ENCODE peak calls at places on chromosome 17, in four cellular contexts. One of them, this sample, is unnamed.

GRCh38 chr17:72976971-72977767 is 115.3 kb downstream of the SLC39A11 start:
- DNase-seq in ascending aorta: no peak
- DNase-seq in esophagus muscularis mucosa: no peak
- DNase-seq in astrocyte of the spinal cord: peak
- DNase-seq in this sample: peak

GRCh38 chr17:21042434-21043295 is at the start of gene USP22:
- DNase-seq in astrocyte of the spinal cord: no peak
- DNase-seq in ascending aorta: peak
- DNase-seq in esophagus muscularis mucosa: no peak
- DNase-seq in this sample: peak

GRCh38 chr17:73396429-73397277 is 84.9 kb upstream of the CDC42EP4 start:
- DNase-seq in ascending aorta: no peak
- DNase-seq in esophagus muscularis mucosa: no peak
- DNase-seq in astrocyte of the spinal cord: peak
- DNase-seq in this sample: no peak

GRCh38 chr17:49341356-49341755 is 20.7 kb downstream of the ZNF652 start:
- DNase-seq in esophagus muscularis mucosa: no peak
- DNase-seq in astrocyte of the spinal cord: no peak
- DNase-seq in ascending aorta: no peak
- DNase-seq in this sample: no peak

GRCh38 chr17:57456622-57457021 is 200.3 kb downstream of the MSI2 start:
- DNase-seq in astrocyte of the spinal cord: no peak
- DNase-seq in esophagus muscularis mucosa: no peak
- DNase-seq in ascending aorta: no peak
- DNase-seq in this sample: no peak

GRCh38 chr17:74606050-74606449 is 14.0 kb upstream of the CD300LD start:
- DNase-seq in ascending aorta: no peak
- DNase-seq in astrocyte of the spinal cord: no peak
- DNase-seq in esophagus muscularis mucosa: no peak
- DNase-seq in this sample: no peak

GRCh38 chr17:49036270-49036626 is 39.1 kb downstream of the IGF2BP1 start:
- DNase-seq in esophagus muscularis mucosa: no peak
- DNase-seq in astrocyte of the spinal cord: no peak
- DNase-seq in ascending aorta: no peak
- DNase-seq in this sample: no peak

GRCh38 chr17:60743812-60744211 is 66.2 kb downstream of the BCAS3 start:
- DNase-seq in esophagus muscularis mucosa: no peak
- DNase-seq in astrocyte of the spinal cord: peak
- DNase-seq in ascending aorta: no peak
- DNase-seq in this sample: no peak

GRCh38 chr17:44204453-44204882 is 4.8 kb upstream of the ATXN7L3 start:
- DNase-seq in esophagus muscularis mucosa: no peak
- DNase-seq in ascending aorta: no peak
- DNase-seq in astrocyte of the spinal cord: peak
- DNase-seq in this sample: no peak

GRCh38 chr17:75404223-75404738 is 1.2 kb downstream of the GRB2 start:
- DNase-seq in ascending aorta: no peak
- DNase-seq in esophagus muscularis mucosa: no peak
- DNase-seq in astrocyte of the spinal cord: peak
- DNase-seq in this sample: peak

GRCh38 chr17:1769826-1770477 is 8.1 kb downstream of the SERPINF1 start:
- DNase-seq in ascending aorta: no peak
- DNase-seq in esophagus muscularis mucosa: no peak
- DNase-seq in astrocyte of the spinal cord: peak
- DNase-seq in this sample: no peak

GRCh38 chr17:6297960-6298359 is 137.0 kb downstream of the AIPL1 start:
- DNase-seq in ascending aorta: no peak
- DNase-seq in astrocyte of the spinal cord: no peak
- DNase-seq in esophagus muscularis mucosa: no peak
- DNase-seq in this sample: no peak

GRCh38 chr17:77909816-77910215 is 48.7 kb upstream of the TNRC6C start:
- DNase-seq in ascending aorta: no peak
- DNase-seq in esophagus muscularis mucosa: no peak
- DNase-seq in astrocyte of the spinal cord: no peak
- DNase-seq in this sample: no peak

GRCh38 chr17:68423251-68423650 is 34.0 kb downstream of the WIPI1 start:
- DNase-seq in astrocyte of the spinal cord: no peak
- DNase-seq in ascending aorta: no peak
- DNase-seq in esophagus muscularis mucosa: peak
- DNase-seq in this sample: no peak

GRCh38 chr17:28347261-28347891 is 10.0 kb downstream of the POLDIP2 start:
- DNase-seq in esophagus muscularis mucosa: no peak
- DNase-seq in ascending aorta: no peak
- DNase-seq in astrocyte of the spinal cord: peak
- DNase-seq in this sample: no peak

GRCh38 chr17:2062571-2063183 is 7.8 kb downstream of the HIC1 start:
- DNase-seq in astrocyte of the spinal cord: peak
- DNase-seq in esophagus muscularis mucosa: peak
- DNase-seq in ascending aorta: no peak
- DNase-seq in this sample: no peak

GRCh38 chr17:7393613-7394451 is 493 bp downstream of the PLSCR3 start:
- DNase-seq in astrocyte of the spinal cord: no peak
- DNase-seq in ascending aorta: no peak
- DNase-seq in esophagus muscularis mucosa: no peak
- DNase-seq in this sample: no peak

GRCh38 chr17:72788950-72789585 is 303.4 kb downstream of the SLC39A11 start:
- DNase-seq in astrocyte of the spinal cord: peak
- DNase-seq in ascending aorta: no peak
- DNase-seq in esophagus muscularis mucosa: no peak
- DNase-seq in this sample: no peak

GRCh38 chr17:31829649-31830048 is 29.4 kb downstream of the COPRS start:
- DNase-seq in esophagus muscularis mucosa: no peak
- DNase-seq in ascending aorta: no peak
- DNase-seq in astrocyte of the spinal cord: no peak
- DNase-seq in this sample: no peak

GRCh38 chr17:14304222-14304844 is 3.5 kb downstream of the HS3ST3B1 start:
- DNase-seq in esophagus muscularis mucosa: no peak
- DNase-seq in astrocyte of the spinal cord: peak
- DNase-seq in ascending aorta: no peak
- DNase-seq in this sample: no peak

GRCh38 chr17:67514998-67515397 is 137.9 kb downstream of the PITPNC1 start:
- DNase-seq in ascending aorta: no peak
- DNase-seq in esophagus muscularis mucosa: no peak
- DNase-seq in astrocyte of the spinal cord: no peak
- DNase-seq in this sample: no peak

GRCh38 chr17:17599965-17600364 is 8.5 kb upstream of the PEMT start:
- DNase-seq in astrocyte of the spinal cord: no peak
- DNase-seq in esophagus muscularis mucosa: no peak
- DNase-seq in ascending aorta: no peak
- DNase-seq in this sample: no peak

GRCh38 chr17:18319604-18320256 is 4.6 kb downstream of the SMCR8 start:
- DNase-seq in ascending aorta: no peak
- DNase-seq in astrocyte of the spinal cord: peak
- DNase-seq in esophagus muscularis mucosa: no peak
- DNase-seq in this sample: no peak

GRCh38 chr17:20172378-20172775 is 163.2 kb downstream of the SPECC1 start:
- DNase-seq in ascending aorta: no peak
- DNase-seq in esophagus muscularis mucosa: no peak
- DNase-seq in astrocyte of the spinal cord: no peak
- DNase-seq in this sample: no peak

GRCh38 chr17:9845306-9845705 is 19.6 kb downstream of the GLP2R start:
- DNase-seq in astrocyte of the spinal cord: peak
- DNase-seq in ascending aorta: no peak
- DNase-seq in esophagus muscularis mucosa: no peak
- DNase-seq in this sample: no peak

GRCh38 chr17:19805006-19805405 is 56.9 kb upstream of the ALDH3A1 start:
- DNase-seq in esophagus muscularis mucosa: no peak
- DNase-seq in ascending aorta: no peak
- DNase-seq in astrocyte of the spinal cord: no peak
- DNase-seq in this sample: no peak

GRCh38 chr17:50830298-50830697 is 5.1 kb upstream of the WFIKKN2 start:
- DNase-seq in esophagus muscularis mucosa: no peak
- DNase-seq in astrocyte of the spinal cord: peak
- DNase-seq in ascending aorta: no peak
- DNase-seq in this sample: no peak

GRCh38 chr17:71900830-71901229 is 220.0 kb upstream of the SOX9 start:
- DNase-seq in esophagus muscularis mucosa: no peak
- DNase-seq in ascending aorta: no peak
- DNase-seq in astrocyte of the spinal cord: peak
- DNase-seq in this sample: no peak

GRCh38 chr17:64008830-64009229 is 10.7 kb downstream of the PRR29 start:
- DNase-seq in ascending aorta: no peak
- DNase-seq in astrocyte of the spinal cord: no peak
- DNase-seq in esophagus muscularis mucosa: no peak
- DNase-seq in this sample: no peak

GRCh38 chr17:17988427-17988945 is 15.8 kb downstream of the DRC3 start:
- DNase-seq in ascending aorta: no peak
- DNase-seq in esophagus muscularis mucosa: no peak
- DNase-seq in astrocyte of the spinal cord: no peak
- DNase-seq in this sample: no peak

GRCh38 chr17:16922386-16923096 is 49.4 kb downstream of the TNFRSF13B start:
- DNase-seq in ascending aorta: no peak
- DNase-seq in esophagus muscularis mucosa: no peak
- DNase-seq in astrocyte of the spinal cord: no peak
- DNase-seq in this sample: no peak

GRCh38 chr17:4573682-4574081 is 10.6 kb upstream of the SMTNL2 start:
- DNase-seq in astrocyte of the spinal cord: no peak
- DNase-seq in esophagus muscularis mucosa: no peak
- DNase-seq in ascending aorta: no peak
- DNase-seq in this sample: no peak

GRCh38 chr17:11628374-11628773 is 30.1 kb downstream of the DNAH9 start:
- DNase-seq in ascending aorta: no peak
- DNase-seq in esophagus muscularis mucosa: no peak
- DNase-seq in astrocyte of the spinal cord: no peak
- DNase-seq in this sample: no peak
- TF ChIP-seq CTCF in ascending aorta: no peak
- TF ChIP-seq CTCF in esophagus muscularis mucosa: no peak
- TF ChIP-seq CTCF in astrocyte of the spinal cord: no peak
- TF ChIP-seq CTCF in this sample: no peak

DNA sequence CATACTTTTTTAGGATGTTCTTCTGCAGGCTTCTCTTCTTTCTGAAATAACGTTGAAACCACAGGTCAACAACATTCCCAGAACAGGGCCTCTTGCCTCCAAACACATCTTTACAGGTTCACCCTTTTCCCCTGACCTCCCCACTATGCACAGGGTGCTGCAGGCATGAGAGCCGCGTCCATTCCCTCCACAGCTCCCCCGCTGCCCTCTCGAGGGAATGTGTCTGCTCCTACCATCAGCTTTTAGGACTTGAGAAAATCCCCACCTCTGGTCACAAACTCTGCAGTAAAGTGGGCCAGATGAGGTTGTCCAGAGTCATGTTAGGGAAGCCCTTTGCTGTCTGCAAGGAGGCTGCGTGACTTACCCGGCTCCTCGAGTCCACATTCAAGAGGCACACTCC is 30.5 kb downstream of the DUSP14 start:
- DNase-seq in esophagus muscularis mucosa: no peak
- DNase-seq in ascending aorta: no peak
- DNase-seq in astrocyte of the spinal cord: no peak
- DNase-seq in this sample: no peak
- TF ChIP-seq CTCF in esophagus muscularis mucosa: no peak
- TF ChIP-seq CTCF in ascending aorta: no peak
- TF ChIP-seq CTCF in astrocyte of the spinal cord: no peak
- TF ChIP-seq CTCF in this sample: no peak

DNA sequence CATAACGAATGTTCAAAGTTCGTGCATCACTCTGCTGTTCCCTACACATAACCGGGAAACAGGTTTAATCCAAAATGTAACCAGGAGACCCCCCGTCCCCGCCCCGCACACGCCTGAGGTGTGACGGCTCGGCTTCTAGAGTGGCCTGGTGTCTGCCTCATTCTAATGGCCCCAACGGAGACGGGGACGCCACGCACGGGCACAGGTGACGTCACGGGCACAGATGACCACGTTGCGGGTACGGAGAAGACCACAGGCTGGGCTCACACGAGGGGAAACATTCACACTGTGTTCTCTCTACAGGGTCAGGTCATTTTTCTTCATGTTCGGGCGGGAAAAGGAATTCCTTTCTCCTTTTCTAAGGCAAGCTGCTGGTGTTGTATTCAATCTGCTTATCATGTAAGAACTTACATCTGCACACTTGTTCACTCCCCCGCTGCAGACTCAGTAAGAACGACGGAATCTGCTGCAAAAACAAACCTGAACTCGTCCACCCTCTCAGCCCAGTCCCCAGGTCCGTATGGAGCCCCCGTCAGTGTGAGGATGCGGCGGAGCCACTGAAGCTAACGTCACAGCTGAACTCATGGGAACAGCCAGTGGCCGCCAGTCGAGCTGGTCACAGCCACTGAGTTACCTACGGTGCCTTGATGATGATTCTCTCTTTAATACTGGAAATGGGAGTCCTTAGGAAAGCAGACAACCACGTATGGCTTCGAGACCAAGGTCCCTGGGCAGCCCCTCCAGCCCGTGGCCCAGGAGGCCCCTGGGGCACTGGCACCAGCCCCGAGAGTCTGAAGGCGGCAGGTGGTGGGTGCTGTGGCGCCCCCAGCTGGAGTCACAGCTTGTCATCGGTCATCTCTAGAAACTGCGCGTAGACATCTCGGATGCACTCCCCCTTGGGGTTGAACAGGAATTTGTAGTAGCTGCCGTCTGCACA is 32.9 kb downstream of the WDR45B start:
- DNase-seq in astrocyte of the spinal cord: no peak
- DNase-seq in ascending aorta: no peak
- DNase-seq in esophagus muscularis mucosa: no peak
- DNase-seq in this sample: no peak
- TF ChIP-seq CTCF in astrocyte of the spinal cord: peak
- TF ChIP-seq CTCF in ascending aorta: no peak
- TF ChIP-seq CTCF in esophagus muscularis mucosa: no peak
- TF ChIP-seq CTCF in this sample: no peak

DNA sequence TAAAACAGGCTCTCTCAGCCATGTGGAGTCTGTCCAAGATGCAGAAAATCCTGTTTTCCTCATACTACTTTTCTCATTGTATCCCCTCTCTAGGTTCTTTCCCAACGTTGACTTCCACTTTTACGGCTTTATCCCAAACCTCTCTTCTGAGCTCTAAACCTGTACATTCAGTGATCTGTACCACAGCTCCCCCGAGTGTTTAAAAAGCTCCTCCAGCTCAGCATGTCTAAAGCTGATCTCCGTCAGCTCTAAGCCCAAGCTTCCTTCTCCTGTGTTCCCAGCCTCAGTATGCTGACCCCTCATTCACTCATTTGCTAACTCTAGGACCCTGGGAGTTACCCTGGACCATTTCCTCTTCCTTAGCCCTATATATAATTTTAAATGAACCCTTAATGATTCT is 144.6 kb downstream of the DNAH9 start:
- DNase-seq in ascending aorta: no peak
- DNase-seq in astrocyte of the spinal cord: no peak
- DNase-seq in esophagus muscularis mucosa: no peak
- DNase-seq in this sample: no peak
- TF ChIP-seq CTCF in ascending aorta: no peak
- TF ChIP-seq CTCF in astrocyte of the spinal cord: no peak
- TF ChIP-seq CTCF in esophagus muscularis mucosa: no peak
- TF ChIP-seq CTCF in this sample: no peak

This sample was measured in mesothelial cell of epicardium.